ENCODE peak calls at places on chromosomes 1 and 21, in four cellular contexts. One of them, this sample, is unnamed.

GRCh38 chr1:58881471-58881994 is 97.7 kb upstream of the JUN start:
- DNase-seq in H1: no peak
- DNase-seq in K562: peak; percentile 85
- DNase-seq in SK-N-SH: no peak
- DNase-seq in this sample: no peak

GRCh38 chr1:180042994-180043622 is 88.5 kb downstream of the CEP350 start:
- DNase-seq in SK-N-SH: no peak
- DNase-seq in K562: no peak
- DNase-seq in H1: no peak
- DNase-seq in this sample: no peak

GRCh38 chr1:86201321-86201720 is 44.7 kb upstream of the COL24A1 start:
- DNase-seq in SK-N-SH: no peak
- DNase-seq in K562: no peak
- DNase-seq in H1: no peak
- DNase-seq in this sample: no peak

GRCh38 chr1:97516588-97516987 is 404.2 kb downstream of the DPYD start:
- DNase-seq in SK-N-SH: no peak
- DNase-seq in H1: no peak
- DNase-seq in K562: no peak
- DNase-seq in this sample: no peak

GRCh38 chr1:98388431-98388830 is 273.1 kb upstream of the SNX7 start:
- DNase-seq in SK-N-SH: no peak
- DNase-seq in K562: no peak
- DNase-seq in H1: no peak
- DNase-seq in this sample: no peak

GRCh38 chr1:67228791-67229190 is 62.5 kb downstream of the IL23R start:
- DNase-seq in K562: no peak
- DNase-seq in H1: no peak
- DNase-seq in SK-N-SH: no peak
- DNase-seq in this sample: no peak

GRCh38 chr1:204410764-204411450 is 710 bp downstream of the PPP1R15B start:
- DNase-seq in K562: no peak
- DNase-seq in H1: peak; percentile 53
- DNase-seq in SK-N-SH: peak; percentile 55
- DNase-seq in this sample: peak; percentile 42

GRCh38 chr1:201157949-201158348 is 3.7 kb upstream of the TMEM9 start:
- DNase-seq in H1: no peak
- DNase-seq in SK-N-SH: no peak
- DNase-seq in K562: no peak
- DNase-seq in this sample: no peak

GRCh38 chr21:46295177-46295711 is 9.1 kb downstream of the YBEY start:
- DNase-seq in SK-N-SH: peak; percentile 37
- DNase-seq in H1: peak; percentile 51
- DNase-seq in K562: peak; percentile 70
- DNase-seq in this sample: no peak

GRCh38 chr1:62423580-62424242 is 13.1 kb upstream of the USP1 start:
- DNase-seq in H1: no peak
- DNase-seq in K562: no peak
- DNase-seq in SK-N-SH: no peak
- DNase-seq in this sample: no peak

GRCh38 chr1:42932442-42932941 is 26.2 kb downstream of the SLC2A1 start:
- DNase-seq in H1: no peak
- DNase-seq in K562: no peak
- DNase-seq in SK-N-SH: no peak
- DNase-seq in this sample: no peak

GRCh38 chr1:208298593-208299233 is 54.5 kb upstream of the PLXNA2 start:
- DNase-seq in K562: no peak
- DNase-seq in SK-N-SH: no peak
- DNase-seq in H1: no peak
- DNase-seq in this sample: no peak

GRCh38 chr21:45108808-45109800 is 34.7 kb downstream of the ADARB1 start:
- DNase-seq in K562: no peak
- DNase-seq in H1: no peak
- DNase-seq in SK-N-SH: no peak
- DNase-seq in this sample: no peak

GRCh38 chr1:36134805-36135339 is 9.8 kb upstream of the COL8A2 start:
- DNase-seq in SK-N-SH: peak; percentile 86
- DNase-seq in K562: peak; percentile 88
- DNase-seq in H1: peak; percentile 90
- DNase-seq in this sample: peak; percentile 81

GRCh38 chr21:26977741-26978140 is 10.9 kb upstream of the ADAMTS5 start:
- DNase-seq in K562: no peak
- DNase-seq in H1: no peak
- DNase-seq in SK-N-SH: no peak
- DNase-seq in this sample: no peak

GRCh38 chr1:208475951-208476824 is 232.0 kb upstream of the PLXNA2 start:
- DNase-seq in H1: peak; percentile 50
- DNase-seq in SK-N-SH: peak; percentile 69
- DNase-seq in K562: no peak
- DNase-seq in this sample: peak; percentile 40

GRCh38 chr1:153277852-153278251 is 18.4 kb downstream of the LORICRIN start:
- DNase-seq in SK-N-SH: no peak
- DNase-seq in H1: peak; percentile 83
- DNase-seq in K562: peak; percentile 35
- DNase-seq in this sample: peak; percentile 78

DNA sequence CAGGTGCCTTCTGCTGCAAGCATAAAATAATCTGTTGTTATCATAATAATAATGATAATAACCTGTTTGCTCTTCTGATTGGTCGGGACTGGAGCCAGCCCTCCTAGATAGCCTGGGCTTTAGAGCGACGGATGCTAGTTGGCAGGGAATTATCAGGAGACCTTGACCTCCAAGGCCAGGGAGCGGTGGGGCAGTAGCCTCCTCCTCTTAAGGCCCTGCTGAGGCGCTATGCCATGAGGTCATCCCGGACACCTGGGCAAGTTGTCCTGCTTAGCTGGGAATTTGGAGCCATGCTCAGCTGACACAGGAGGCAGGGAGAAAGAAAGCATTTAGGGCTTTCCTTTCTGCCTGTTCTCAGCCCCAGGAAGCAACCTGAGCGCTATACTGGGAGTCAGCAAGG is 15.6 kb downstream of the C1orf115 start:
- DNase-seq in K562: no peak
- DNase-seq in H1: no peak
- DNase-seq in SK-N-SH: no peak
- DNase-seq in this sample: no peak
- TF ChIP-seq TEAD4 in K562: no peak
- TF ChIP-seq TEAD4 in H1: no peak
- TF ChIP-seq TEAD4 in SK-N-SH: no peak
- TF ChIP-seq TEAD4 in this sample: no peak

DNA sequence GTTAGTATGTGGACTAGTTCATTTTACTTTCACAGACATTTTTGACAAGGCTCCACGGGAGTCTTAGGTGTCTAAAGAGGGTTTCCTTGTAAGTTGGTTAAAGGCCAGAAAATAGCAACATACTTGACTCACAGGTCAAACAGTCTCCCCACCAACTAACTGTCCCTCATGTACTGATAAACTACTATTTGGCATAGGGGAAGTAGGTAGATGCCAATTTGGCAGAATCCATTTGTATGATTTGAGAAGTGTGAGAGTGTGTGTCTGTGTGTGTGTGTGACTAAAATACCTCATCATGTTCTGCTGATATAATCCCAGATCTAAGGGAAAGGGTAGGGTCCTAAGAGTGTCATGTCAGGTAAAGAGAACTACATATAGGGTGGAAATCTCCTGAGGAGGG is 151.8 kb downstream of the KCTD3 start:
- DNase-seq in SK-N-SH: no peak
- DNase-seq in K562: no peak
- DNase-seq in H1: no peak
- DNase-seq in this sample: no peak
- TF ChIP-seq TEAD4 in SK-N-SH: no peak
- TF ChIP-seq TEAD4 in K562: no peak
- TF ChIP-seq TEAD4 in H1: no peak
- TF ChIP-seq TEAD4 in this sample: no peak

DNA sequence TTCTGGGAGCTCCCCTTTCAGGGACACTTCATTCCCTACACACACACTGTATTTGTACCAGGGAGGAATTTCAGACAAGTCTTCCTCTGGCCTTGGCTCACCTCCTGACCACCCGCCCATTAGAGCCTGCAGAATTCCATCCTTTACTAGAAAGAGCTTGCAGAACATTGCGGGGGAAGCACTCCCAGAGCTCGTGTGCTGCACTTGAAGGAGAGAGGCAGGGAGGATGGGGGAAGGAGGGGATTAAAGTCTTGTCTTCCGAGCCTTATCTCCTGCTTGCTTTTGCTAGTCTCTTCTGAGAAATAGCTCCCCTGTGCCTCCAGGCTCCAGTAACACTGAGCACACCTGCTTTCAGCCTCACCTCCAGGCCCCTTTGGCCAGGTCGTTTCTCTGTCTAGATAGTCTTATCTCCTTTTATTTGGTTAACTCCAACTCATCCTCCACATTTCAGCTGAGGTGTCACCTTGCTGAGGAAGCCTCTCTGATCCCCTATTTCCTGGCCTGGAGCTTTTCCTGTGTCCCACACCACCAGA is 62.0 kb downstream of the PCNX2 start:
- DNase-seq in SK-N-SH: no peak
- DNase-seq in H1: no peak
- DNase-seq in K562: no peak
- DNase-seq in this sample: no peak
- TF ChIP-seq TEAD4 in SK-N-SH: no peak
- TF ChIP-seq TEAD4 in H1: no peak
- TF ChIP-seq TEAD4 in K562: no peak
- TF ChIP-seq TEAD4 in this sample: no peak

DNA sequence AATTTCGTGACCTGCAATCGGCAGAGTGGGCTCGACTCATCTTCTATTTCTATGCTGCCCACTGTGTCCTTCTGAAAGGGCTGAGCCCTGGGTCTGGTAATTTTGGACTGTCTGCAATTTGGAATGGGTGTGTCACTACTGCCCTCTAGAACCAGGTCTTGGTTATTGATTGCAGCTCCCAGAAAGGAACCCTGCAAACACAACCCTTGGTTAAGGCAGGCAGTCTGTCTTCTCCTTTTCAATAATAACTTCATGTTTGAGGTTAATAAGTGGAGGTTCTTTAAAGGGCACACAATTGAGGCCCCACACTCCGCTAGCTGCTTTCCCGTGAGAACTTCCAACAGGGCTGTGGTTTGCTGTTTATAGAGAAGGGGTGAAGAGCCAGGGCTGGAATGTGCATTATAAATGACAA is 79.9 kb upstream of the LYST start:
- DNase-seq in K562: no peak
- DNase-seq in SK-N-SH: no peak
- DNase-seq in H1: no peak
- DNase-seq in this sample: no peak
- TF ChIP-seq TEAD4 in K562: no peak
- TF ChIP-seq TEAD4 in SK-N-SH: no peak
- TF ChIP-seq TEAD4 in H1: no peak
- TF ChIP-seq TEAD4 in this sample: no peak

DNA sequence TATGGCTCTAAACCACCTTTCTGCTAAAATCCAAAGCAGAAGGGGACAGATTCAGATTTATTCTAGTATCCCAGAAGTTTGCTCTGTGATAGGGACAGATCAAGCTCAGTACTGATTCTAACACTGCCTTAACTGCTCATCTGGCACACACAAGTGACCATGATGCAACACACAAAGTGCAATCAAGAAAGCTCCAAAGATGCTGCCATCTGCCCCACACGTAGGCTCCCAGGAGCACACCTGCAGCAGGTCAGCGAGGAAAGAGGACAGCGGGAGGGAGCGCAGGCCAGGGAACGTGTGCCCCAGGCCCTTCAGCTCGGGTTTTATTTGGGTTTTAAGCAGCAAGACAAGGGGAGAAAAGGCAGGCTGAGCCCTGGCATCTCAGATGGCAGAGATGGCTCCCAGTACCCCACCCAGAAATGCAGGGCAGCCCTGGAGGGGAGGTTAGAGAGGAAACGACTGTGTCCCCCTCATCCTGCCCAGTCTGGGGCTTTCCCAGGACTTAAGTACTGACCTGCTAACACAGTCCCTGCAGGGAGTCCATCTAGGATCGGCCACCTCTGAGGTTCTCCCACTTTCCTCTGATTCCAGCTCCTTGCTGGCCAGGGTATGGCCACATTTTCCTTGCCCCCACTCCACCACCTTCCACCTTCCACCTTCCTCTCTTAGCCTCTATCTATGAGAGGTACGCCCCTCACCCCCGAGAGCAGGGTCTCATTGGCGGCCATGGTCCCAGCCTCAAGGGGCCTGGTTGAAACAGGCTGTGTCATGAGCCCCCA is 1.2 kb downstream of the TRIM11 start:
- DNase-seq in SK-N-SH: no peak
- DNase-seq in K562: no peak
- DNase-seq in H1: no peak
- DNase-seq in this sample: no peak
- TF ChIP-seq TEAD4 in SK-N-SH: no peak
- TF ChIP-seq TEAD4 in K562: no peak
- TF ChIP-seq TEAD4 in H1: no peak
- TF ChIP-seq TEAD4 in this sample: no peak

This sample was measured in WTC11.